ENCODE peak calls at places on chromosomes 3 and 15, in four cellular contexts. R, U, Z and L are unnamed samples.

GRCh38 chr3:143975549-143976152 is 4.0 kb downstream of the DIPK2A start:
- DNase-seq in U (no peak), Z (no peak), R (no peak), L (peak)

GRCh38 chr3:58537412-58538301 is 667 bp upstream of the ACOX2 start:
- DNase-seq in U (no peak), Z (no peak), R (no peak), L (peak)

GRCh38 chr3:28924744-28925360 is 356.0 kb upstream of the RBMS3 start:
- DNase-seq in Z (no peak), U (no peak), R (no peak), L (no peak)

GRCh38 chr15:73464602-73465001 is 21.6 kb downstream of the REC114 start:
- DNase-seq in U (no peak), Z (no peak), R (no peak), L (no peak)

GRCh38 chr3:71307884-71308697 is 275.4 kb downstream of the FOXP1 start:
- DNase-seq in Z (no peak), R (no peak), U (no peak), L (no peak)

GRCh38 chr15:71011503-71012155 is 103.6 kb upstream of the THSD4 start:
- DNase-seq in U (peak), Z (no peak), R (no peak), L (peak)

GRCh38 chr15:45637552-45638033 is 2.8 kb downstream of the SQOR start:
- DNase-seq in U (no peak), Z (no peak), R (peak), L (no peak)

GRCh38 chr15:89680282-89680873 is 1.2 kb upstream of the PLIN1 start:
- DNase-seq in U (no peak), Z (no peak), R (no peak), L (peak)

GRCh38 chr15:94080416-94080815 is 150.9 kb upstream of the MCTP2 start:
- DNase-seq in R (no peak), Z (peak), U (no peak), L (no peak)

GRCh38 chr3:72288955-72289707 is 504.2 kb upstream of the PROK2 start:
- DNase-seq in R (no peak), U (peak), Z (no peak), L (peak)

GRCh38 chr3:170353485-170353884 is 4.0 kb upstream of the SKIL start:
- DNase-seq in Z (peak), R (no peak), U (no peak), L (no peak)

GRCh38 chr3:13135251-13135810 is 62.1 kb upstream of the IQSEC1 start:
- DNase-seq in R (no peak), U (no peak), Z (no peak), L (no peak)

GRCh38 chr15:62931650-62932049 is 110.9 kb upstream of the TPM1 start:
- DNase-seq in R (no peak), U (no peak), Z (no peak), L (no peak)

GRCh38 chr3:83033123-83033522 is 1271.7 kb upstream of the GBE1 start:
- DNase-seq in R (no peak), U (no peak), Z (no peak), L (no peak)

GRCh38 chr3:174408310-174408709 is 450.8 kb upstream of the NAALADL2 start:
- DNase-seq in Z (no peak), R (no peak), U (no peak), L (no peak)

GRCh38 chr3:120461416-120461815 is 10.6 kb upstream of the FSTL1 start:
- DNase-seq in R (no peak), Z (no peak), U (no peak), L (no peak)

GRCh38 chr3:8778475-8778874 is 9.1 kb upstream of the OXTR start:
- DNase-seq in Z (peak), U (no peak), R (no peak), L (no peak)

GRCh38 chr15:81296673-81297072 is 27.3 kb downstream of the STARD5 start:
- DNase-seq in U (no peak), Z (no peak), R (peak), L (no peak)

GRCh38 chr3:194320100-194320499 is 31.0 kb downstream of the CPN2 start:
- DNase-seq in Z (no peak), U (no peak), R (no peak), L (no peak)

GRCh38 chr15:82045179-82045891 is 483 bp downstream of the MEX3B start:
- DNase-seq in R (no peak), U (peak), Z (peak), L (peak)

GRCh38 chr15:28996289-28996688 is 110.5 kb downstream of the APBA2 start:
- DNase-seq in R (no peak), U (no peak), Z (no peak), L (no peak)

GRCh38 chr3:12638105-12638504 is 25.8 kb downstream of the RAF1 start:
- DNase-seq in Z (no peak), R (no peak), U (no peak), L (no peak)

GRCh38 chr3:113545594-113545993 is 13.2 kb downstream of the SIDT1 start:
- DNase-seq in R (no peak), Z (no peak), U (no peak), L (no peak)

GRCh38 chr3:120569224-120569915 is 26.8 kb upstream of the NDUFB4 start:
- DNase-seq in U (no peak), Z (no peak), R (no peak), L (no peak)

GRCh38 chr3:193702967-193703366 is 110.0 kb downstream of the OPA1 start:
- DNase-seq in Z (no peak), U (no peak), R (no peak), L (no peak)

GRCh38 chr3:24415819-24416218 is 78.8 kb downstream of the THRB start:
- DNase-seq in U (no peak), R (no peak), Z (no peak), L (no peak)

GRCh38 chr15:22735781-22736180 is 50.7 kb upstream of the NIPA1 start:
- DNase-seq in R (no peak), Z (no peak), U (no peak), L (no peak)

GRCh38 chr3:140180603-140181002 is 245.6 kb downstream of the CLSTN2 start:
- DNase-seq in Z (no peak), R (no peak), U (peak), L (no peak)

GRCh38 chr3:123571973-123572365 is 12.9 kb downstream of the HACD2 start:
- DNase-seq in U (no peak), R (no peak), Z (no peak), L (no peak)

GRCh38 chr15:68880382-68880781 is 49.9 kb upstream of the SPESP1 start:
- DNase-seq in R (no peak), U (no peak), Z (no peak), L (no peak)

GRCh38 chr15:48924528-48925393 is 39.0 kb downstream of the SHC4 start:
- DNase-seq in U (no peak), Z (no peak), R (no peak), L (no peak)

GRCh38 chr3:194561306-194561974 is 71.8 kb downstream of the TMEM44 start:
- DNase-seq in R (no peak), U (no peak), Z (no peak), L (no peak)

GRCh38 chr15:32642667-32643425 is 1.3 kb downstream of the SCG5 start:
- DNase-seq in Z (no peak), U (no peak), R (no peak), L (no peak)

GRCh38 chr3:128100126-128100525 is 23.5 kb downstream of the RUVBL1 start:
- DNase-seq in Z (no peak), R (no peak), U (no peak), L (no peak)

GRCh38 chr3:138945646-138946553 is 1.0 kb downstream of the FOXL2 start:
- DNase-seq in U (peak), Z (peak), R (no peak), L (no peak)

GRCh38 chr3:177802151-177802900 is 605.0 kb upstream of the TBL1XR1 start:
- DNase-seq in U (no peak), R (no peak), Z (no peak), L (peak)

DNA sequence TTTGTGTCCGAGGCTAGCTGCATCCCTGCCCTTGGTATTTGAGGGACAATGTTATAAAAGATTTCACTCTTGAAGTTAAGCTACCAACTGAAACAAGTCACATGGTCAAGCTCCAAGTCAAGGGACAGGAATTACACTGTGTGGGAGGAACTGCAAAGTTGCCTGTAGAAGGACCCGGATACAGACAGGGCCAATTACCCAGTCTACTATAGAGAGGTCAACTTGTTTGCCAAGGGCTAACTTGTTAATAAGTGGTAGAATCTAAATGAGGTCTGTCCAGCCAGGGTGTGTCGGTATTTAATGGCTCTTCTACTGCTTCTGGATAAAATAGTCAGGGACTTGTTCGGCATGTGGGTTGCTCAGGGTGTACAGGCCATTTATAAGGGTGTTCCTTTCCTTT is 55.7 kb downstream of the PTPRG start:
- DNase-seq in Z (no peak), R (no peak), U (no peak), L (no peak)
- TF ChIP-seq JUND in Z (no peak), R (no peak), U (no peak), L (no peak)

DNA sequence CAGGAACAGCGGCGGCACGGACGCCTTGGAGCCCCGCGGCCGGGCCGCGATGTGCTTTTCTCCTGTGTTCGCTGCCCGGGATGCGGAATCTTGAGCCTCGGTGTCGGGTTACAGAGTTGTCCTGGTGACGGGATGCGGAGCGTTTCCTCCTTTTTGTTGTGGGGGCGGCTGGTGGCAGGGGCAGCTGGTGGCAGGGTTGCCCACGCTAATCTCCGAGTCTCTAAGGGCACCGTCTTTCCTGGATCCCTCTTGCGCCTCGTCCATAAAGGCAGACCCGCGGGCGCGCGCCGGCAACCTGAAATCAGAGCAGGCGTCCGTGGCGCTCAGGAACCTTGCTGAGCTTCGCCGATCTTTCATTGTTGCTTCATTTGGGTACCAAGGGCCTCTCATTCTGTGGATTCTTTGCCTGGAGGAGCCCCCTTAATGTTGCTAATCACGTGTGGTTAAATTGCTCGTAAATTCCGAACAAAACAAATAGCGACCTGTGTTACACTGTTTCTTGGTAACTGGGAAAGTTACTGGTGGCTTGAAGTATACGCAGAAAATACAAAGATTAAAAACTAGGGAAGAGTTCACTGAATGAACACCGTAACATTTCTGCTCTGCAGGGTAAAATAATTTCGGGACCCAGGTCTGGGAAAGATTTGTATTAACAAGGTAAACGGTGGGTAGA is 844 bp upstream of the PFN2 start:
- DNase-seq in Z (peak), U (no peak), R (no peak), L (peak)
- TF ChIP-seq JUND in Z (no peak), U (peak), R (no peak), L (no peak)

DNA sequence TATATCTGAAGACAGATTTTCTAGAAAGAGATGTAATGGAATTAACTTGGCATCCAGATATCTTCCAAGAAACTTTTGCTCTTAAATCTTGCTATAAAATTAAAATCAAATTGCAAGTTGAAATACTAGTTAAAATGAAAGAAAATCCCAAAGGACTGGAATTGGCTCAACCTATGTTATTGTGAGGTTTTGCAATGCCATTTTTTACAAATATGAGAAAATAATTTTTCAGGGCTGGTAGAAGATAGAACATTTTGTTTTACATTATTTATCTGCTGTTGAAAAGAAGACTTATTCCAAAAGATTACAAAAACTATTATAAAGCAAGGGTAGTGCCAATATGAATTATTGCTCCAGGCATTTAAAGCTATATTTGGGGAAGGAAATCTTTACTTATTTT is 92.2 kb upstream of the AGTR1 start:
- DNase-seq in R (no peak), U (no peak), Z (no peak), L (no peak)
- TF ChIP-seq JUND in R (no peak), U (no peak), Z (no peak), L (no peak)

GRCh38 chr15:75590239-75590638 is 11.1 kb upstream of the PTPN9 start:
- DNase-seq in U (no peak), R (no peak), Z (no peak), L (no peak)

GRCh38 chr15:75594276-75594675 is 15.2 kb upstream of the PTPN9 start:
- DNase-seq in R (no peak), U (no peak), Z (no peak), L (no peak)

GRCh38 chr15:75589071-75589470 is 10.0 kb upstream of the PTPN9 start:
- DNase-seq in Z (no peak), U (no peak), R (no peak), L (no peak)

GRCh38 chr15:75596703-75597345 is 17.7 kb upstream of the PTPN9 start:
- DNase-seq in R (no peak), Z (no peak), U (no peak), L (no peak)

GRCh38 chr15:75591655-75592364 is 12.7 kb upstream of the PTPN9 start:
- DNase-seq in Z (no peak), R (no peak), U (no peak), L (no peak)
- TF ChIP-seq JUND in Z (no peak), R (no peak), U (no peak), L (no peak)

GRCh38 chr3:31066999-31067398 is 172.5 kb upstream of the GADL1 start:
- DNase-seq in Z (no peak), U (peak), R (no peak), L (no peak)
- TF ChIP-seq JUND in Z (no peak), U (peak), R (no peak), L (no peak)

DNA sequence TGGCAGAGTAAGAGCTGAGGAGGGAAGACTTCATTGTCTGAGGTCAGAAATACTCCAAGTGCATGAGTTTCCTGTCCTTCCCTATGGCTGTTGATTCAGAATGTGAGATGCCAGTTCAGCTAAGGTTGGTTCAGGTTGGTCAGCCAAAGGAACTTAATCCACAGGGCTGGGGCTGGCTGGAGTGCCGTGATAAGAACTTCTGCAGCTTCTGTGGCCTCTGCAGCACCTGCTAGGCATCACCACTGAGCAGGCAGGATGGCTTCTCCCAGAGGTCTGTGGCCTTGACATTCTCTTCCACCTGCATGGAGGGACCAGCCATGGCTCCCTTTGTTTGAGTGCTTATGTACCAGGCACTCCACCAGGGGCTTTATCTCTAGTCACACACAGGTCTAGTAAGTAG is 109.5 kb upstream of the PLXNA1 start:
- DNase-seq in Z (no peak), U (no peak), R (no peak), L (no peak)
- TF ChIP-seq JUND in Z (no peak), U (no peak), R (no peak), L (no peak)

DNA sequence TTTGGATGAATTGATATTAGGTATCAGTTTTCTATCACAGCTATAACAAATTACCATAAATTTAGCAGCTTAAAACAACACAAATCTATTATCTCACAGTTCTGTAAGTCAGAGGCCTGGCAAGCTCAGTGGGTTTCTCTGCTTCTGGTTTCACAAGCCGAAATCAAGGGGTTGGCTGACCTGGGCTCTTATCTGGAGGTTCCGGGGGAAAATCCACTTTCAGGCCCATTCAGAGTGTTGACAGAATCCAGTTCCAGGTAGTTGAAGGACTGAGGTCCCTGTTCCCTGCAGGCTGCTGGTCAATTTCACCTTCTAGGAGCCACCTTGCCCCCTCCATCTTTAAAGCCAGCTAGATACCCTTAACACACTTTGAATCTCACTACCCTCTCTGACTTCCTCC is 11.1 kb upstream of the HHATL start:
- DNase-seq in Z (peak), R (no peak), U (no peak), L (no peak)
- TF ChIP-seq JUND in Z (no peak), R (no peak), U (no peak), L (no peak)

GRCh38 chr3:27575509-27575908 is 91.3 kb upstream of the SLC4A7 start:
- DNase-seq in U (no peak), R (no peak), Z (no peak), L (no peak)

GRCh38 chr3:27578032-27578431 is 93.8 kb upstream of the SLC4A7 start:
- DNase-seq in R (no peak), U (no peak), Z (no peak), L (no peak)

GRCh38 chr3:27576171-27576570 is 92.0 kb upstream of the SLC4A7 start:
- DNase-seq in Z (no peak), R (no peak), U (no peak), L (no peak)

GRCh38 chr3:27574438-27574795 is 90.2 kb upstream of the SLC4A7 start:
- DNase-seq in Z (no peak), U (no peak), R (no peak), L (no peak)

DNA sequence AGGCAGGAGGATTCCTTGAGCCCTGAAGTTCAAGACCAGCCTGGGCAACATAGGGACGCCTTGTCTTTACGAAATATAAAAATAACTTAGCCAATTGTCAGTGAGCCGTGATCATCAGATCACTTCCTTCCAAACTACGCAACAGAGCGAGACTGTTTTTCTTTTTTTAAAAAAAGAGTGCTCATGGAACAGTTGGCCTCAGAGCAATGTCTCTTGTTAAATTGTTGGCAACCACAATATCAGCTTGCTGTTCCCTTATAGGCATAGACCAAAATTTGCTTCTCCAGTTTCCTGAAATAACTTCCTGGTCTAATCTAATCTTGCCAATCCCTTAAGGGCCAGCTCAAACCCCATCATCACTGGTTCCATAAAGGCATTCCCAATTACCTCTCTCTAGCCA is 93.3 kb upstream of the SLC4A7 start:
- DNase-seq in R (no peak), Z (no peak), U (no peak), L (no peak)
- TF ChIP-seq JUND in R (no peak), Z (no peak), U (no peak), L (no peak)

GRCh38 chr3:102162251-102162650 is 272.6 kb upstream of the ZPLD1 start:
- DNase-seq in Z (no peak), R (no peak), U (no peak), L (no peak)

GRCh38 chr3:102165367-102165766 is 269.4 kb upstream of the ZPLD1 start:
- DNase-seq in R (no peak), U (no peak), Z (no peak), L (no peak)

GRCh38 chr3:102163818-102164154 is 271.0 kb upstream of the ZPLD1 start:
- DNase-seq in U (no peak), Z (no peak), R (no peak), L (no peak)

GRCh38 chr3:102161362-102162006 is 273.3 kb upstream of the ZPLD1 start:
- DNase-seq in R (no peak), U (no peak), Z (no peak), L (no peak)

DNA sequence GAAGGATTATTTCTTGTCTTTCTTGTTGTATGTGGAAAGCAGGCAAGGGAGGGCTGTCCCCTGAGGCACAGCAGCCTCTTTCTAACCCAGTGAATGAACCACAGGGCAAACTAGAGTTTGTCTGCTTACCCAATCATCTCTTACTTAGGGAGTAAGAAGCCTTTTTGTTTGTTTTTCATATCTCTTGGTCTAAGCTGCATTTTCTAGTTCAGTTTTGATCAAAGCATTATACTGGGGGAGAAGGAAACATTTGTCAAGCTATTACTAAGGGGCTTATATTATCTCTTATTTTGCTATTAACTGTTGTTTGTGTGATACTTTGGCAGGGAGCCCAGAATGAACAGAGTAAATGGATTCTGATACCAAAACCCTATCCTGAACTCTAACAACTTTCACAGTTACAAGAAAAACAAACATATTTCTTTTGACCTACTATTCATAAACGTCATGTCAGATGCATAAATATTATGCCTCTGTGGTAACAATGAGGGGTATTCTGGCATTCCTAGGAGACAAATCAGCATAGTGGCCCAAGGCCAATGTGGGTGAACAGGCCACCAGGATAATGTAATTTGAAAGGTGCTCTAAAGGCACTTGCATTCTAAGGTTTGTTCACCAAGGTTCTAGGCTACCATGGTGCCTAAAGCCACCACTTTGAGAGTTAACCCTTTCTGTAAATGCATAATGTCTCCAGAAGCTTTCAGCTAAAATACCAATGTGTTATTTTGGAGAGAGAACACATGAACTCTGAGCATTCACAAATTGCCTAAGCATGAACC is 271.6 kb upstream of the ZPLD1 start:
- DNase-seq in R (no peak), U (peak), Z (no peak), L (no peak)
- TF ChIP-seq JUND in R (no peak), U (peak), Z (no peak), L (no peak)